ENCODE peak calls at places on chromosomes 6 and 20, in six cellular contexts. J, Q, D, Z, H and O are unnamed samples.
A peak's percentile ranks its signal among the peaks of the same experiment; 100 is the strongest.

GRCh38 chr6:134746125-134746524 is 203.8 kb downstream of the ALDH8A1 start:
- DNase-seq in H (no peak), Z (no peak), D (no peak), J (no peak), Q (no peak), O (no peak)

GRCh38 chr6:28758046-28758817 is 165.6 kb downstream of the TRIM27 start:
- DNase-seq in Z (peak; percentile 47), H (no peak), D (no peak), Q (peak; percentile 25), J (peak; percentile 85), O (no peak)

GRCh38 chr6:167825759-167826229 is 917 bp upstream of the AFDN start:
- DNase-seq in Q (no peak), Z (peak; percentile 28), J (no peak), H (no peak), D (peak; percentile 77), O (peak; percentile 85)

GRCh38 chr6:168096271-168096764 is 17.3 kb upstream of the FRMD1 start:
- DNase-seq in Q (no peak), J (no peak), D (no peak), H (no peak), Z (no peak), O (no peak)

GRCh38 chr20:40393680-40394079 is 295.4 kb downstream of the MAFB start:
- DNase-seq in Z (no peak), J (no peak), Q (no peak), H (no peak), D (no peak), O (no peak)

GRCh38 chr20:37758332-37758731 is 64.5 kb downstream of the CTNNBL1 start:
- DNase-seq in Z (no peak), H (no peak), D (no peak), J (no peak), Q (no peak), O (no peak)

GRCh38 chr20:10609276-10609675 is 64.5 kb downstream of the JAG1 start:
- DNase-seq in J (peak; percentile 85), Q (peak; percentile 48), Z (peak; percentile 75), H (no peak), D (no peak), O (no peak)

GRCh38 chr20:54491443-54491842 is 16.1 kb downstream of the DOK5 start:
- DNase-seq in J (no peak), D (no peak), Q (no peak), Z (no peak), H (no peak), O (no peak)

GRCh38 chr20:24470031-24470781 is 777 bp downstream of the SYNDIG1 start:
- DNase-seq in Q (no peak), H (no peak), Z (peak; percentile 22), D (no peak), J (no peak), O (no peak)

GRCh38 chr20:38878798-38879197 is 47.4 kb upstream of the FAM83D start:
- DNase-seq in H (no peak), Z (peak; percentile 27), Q (no peak), D (no peak), J (peak; percentile 13), O (no peak)

GRCh38 chr6:82571431-82571830 is 207.8 kb downstream of the TPBG start:
- DNase-seq in J (no peak), H (no peak), D (no peak), Q (no peak), Z (no peak), O (no peak)

GRCh38 chr6:31473780-31474725 is 23.9 kb upstream of the MICB start:
- DNase-seq in Z (peak; percentile 72), J (peak; percentile 45), H (no peak), D (no peak), Q (peak; percentile 64), O (no peak)

GRCh38 chr6:35044771-35045275 is 96.3 kb downstream of the TCP11 start:
- DNase-seq in Q (no peak), J (no peak), Z (no peak), H (peak; percentile 97), D (no peak), O (no peak)

GRCh38 chr6:15953152-15953880 is 175.6 kb upstream of the MYLIP start:
- DNase-seq in Q (no peak), Z (no peak), J (peak; percentile 6), H (no peak), D (no peak), O (no peak)

GRCh38 chr6:136035378-136036070 is 184.0 kb downstream of the PDE7B start:
- DNase-seq in D (no peak), Z (peak; percentile 56), J (no peak), H (no peak), Q (peak; percentile 46), O (no peak)